ENCODE peak calls at places on chromosomes 3 and 15, in ten cellular contexts. A is natural killer cell, Z is uterus, L is cardiac fibroblast, C is neural crest cell, E is astrocyte of the spinal cord, B is endodermal cell, X is GM13976, G is suprapubic skin, T is bronchial epithelial cell. F is an unnamed sample.
A peak's percentile ranks its signal among the peaks of the same experiment; 100 is the strongest.

GRCh38 chr3:162498626-162499025 is 1002.0 kb downstream of the OTOL1 start:
- DNase-seq in C (no peak), B (no peak), A (no peak), X (no peak), G (no peak), Z (no peak), L (no peak), E (no peak), T (no peak), F (no peak)

GRCh38 chr3:148077318-148077923 is 620.3 kb upstream of the AGTR1 start:
- DNase-seq in Z (no peak), C (no peak), T (peak; percentile 37), X (peak; percentile 9), A (no peak), B (no peak), E (peak; percentile 70), G (no peak), L (peak; percentile 49), F (no peak)

GRCh38 chr3:128949158-128949557 is 44.7 kb downstream of the CFAP92 start:
- DNase-seq in G (no peak), B (no peak), A (no peak), T (no peak), Z (no peak), E (no peak), C (no peak), L (no peak), X (no peak), F (no peak)

GRCh38 chr3:15502616-15503015 is 18.9 kb downstream of the COLQ start:
- DNase-seq in A (no peak), E (no peak), Z (no peak), X (no peak), C (no peak), G (no peak), L (no peak), B (no peak), T (no peak), F (no peak)

GRCh38 chr15:52503788-52504496 is 24.7 kb downstream of the MYO5A start:
- DNase-seq in C (no peak), L (peak; percentile 24), G (no peak), A (no peak), E (peak; percentile 41), X (peak; percentile 47), T (peak; percentile 79), B (no peak), Z (no peak), F (no peak)

GRCh38 chr3:182226995-182227394 is 515.3 kb downstream of the SOX2 start:
- DNase-seq in G (no peak), T (peak; percentile 31), Z (no peak), B (no peak), L (no peak), X (no peak), C (no peak), A (no peak), E (no peak), F (no peak)

GRCh38 chr3:137468446-137468845 is 295.7 kb upstream of the SOX14 start:
- DNase-seq in X (no peak), G (no peak), Z (no peak), T (no peak), A (no peak), L (no peak), E (no peak), B (no peak), C (no peak), F (no peak)

GRCh38 chr15:30827625-30828303 is 76.0 kb upstream of the FAN1 start:
- DNase-seq in B (no peak), C (no peak), A (no peak), X (no peak), Z (no peak), T (no peak), L (no peak), E (peak; percentile 3), G (no peak), F (no peak)

GRCh38 chr15:99251436-99251821 is at the start of gene LRRC28:
- DNase-seq in C (no peak), X (no peak), T (no peak), G (no peak), E (no peak), L (no peak), B (no peak), A (no peak), Z (no peak), F (no peak)

GRCh38 chr3:172522871-172523818 is at the start of gene TNFSF10:
- DNase-seq in A (peak; percentile 44), E (no peak), T (peak; percentile 81), C (peak; percentile 2), B (peak; percentile 64), Z (peak; percentile 62), X (peak; percentile 75), G (peak; percentile 83), L (no peak), F (no peak)

GRCh38 chr3:125220681-125221429 is 8.3 kb upstream of the SLC12A8 start:
- DNase-seq in G (no peak), Z (no peak), A (no peak), X (no peak), B (peak; percentile 47), C (no peak), T (no peak), L (peak; percentile 20), E (no peak), F (no peak)

GRCh38 chr15:90618330-90619136 is 88.8 kb downstream of the CRTC3 start:
- DNase-seq in T (no peak), A (no peak), B (no peak), E (no peak), Z (no peak), G (no peak), X (no peak), C (no peak), L (no peak), F (no peak)

GRCh38 chr3:193389335-193389734 is 10.8 kb upstream of the ATP13A5 start:
- DNase-seq in L (no peak), A (no peak), Z (no peak), T (no peak), G (no peak), C (no peak), E (no peak), X (no peak), B (no peak), F (no peak)

GRCh38 chr3:184181596-184181995 is 4.4 kb upstream of the ABCF3 start:
- DNase-seq in L (no peak), E (no peak), Z (no peak), B (no peak), T (no peak), C (no peak), G (no peak), A (no peak), X (no peak), F (no peak)

GRCh38 chr3:11640009-11640673 is 3.6 kb downstream of the VGLL4 start:
- DNase-seq in B (no peak), L (no peak), Z (no peak), G (no peak), E (no peak), C (no peak), X (no peak), T (no peak), A (no peak), F (no peak)

GRCh38 chr3:54320376-54320775 is 198.0 kb downstream of the CACNA2D3 start:
- DNase-seq in C (no peak), G (no peak), E (no peak), A (no peak), X (no peak), B (no peak), Z (no peak), L (peak; percentile 12), T (no peak), F (no peak)

GRCh38 chr3:149299938-149300791 is 33.3 kb downstream of the TM4SF18 start:
- DNase-seq in L (peak; percentile 93), B (no peak), E (peak; percentile 95), T (peak; percentile 100), Z (peak; percentile 32), C (no peak), A (no peak), G (no peak), X (no peak), F (no peak)

DNA sequence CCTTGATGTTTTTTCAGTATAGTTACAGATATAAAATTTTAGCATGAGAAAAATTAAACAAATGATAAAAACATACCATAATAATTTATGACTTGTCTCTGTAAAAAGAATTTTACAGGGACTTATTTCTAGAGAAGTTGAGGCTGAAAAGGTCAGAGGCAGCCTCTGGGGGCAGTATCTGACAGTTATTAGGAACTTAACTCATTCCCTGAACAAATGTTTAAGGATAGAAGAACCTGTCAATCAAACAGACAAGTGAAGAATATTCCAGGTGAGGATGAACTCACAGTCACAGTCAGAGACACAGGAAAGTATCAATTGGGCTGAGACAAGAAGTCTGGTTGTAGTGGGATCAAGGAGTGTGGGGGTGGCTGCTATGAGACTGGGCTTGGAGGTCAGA is 7.3 kb downstream of the MYLK start:
- DNase-seq in A (no peak), B (peak; percentile 53), Z (no peak), G (no peak), X (no peak), L (no peak), C (no peak), E (no peak), T (no peak), F (no peak)
- TF ChIP-seq CTCF in A (no peak), B (peak; percentile 80), Z (no peak), G (no peak), X (no peak), L (peak; percentile 7), C (peak; percentile 54), E (no peak), T (peak; percentile 10), F (no peak)

GRCh38 chr3:60839242-60839641 is 412.0 kb downstream of the FHIT start:
- DNase-seq in A (no peak), L (no peak), E (no peak), X (no peak), C (no peak), T (peak; percentile 9), Z (no peak), G (no peak), B (peak; percentile 53), F (no peak)
- TF ChIP-seq CTCF in A (no peak), L (no peak), E (no peak), X (no peak), C (no peak), T (peak; percentile 1), Z (no peak), G (no peak), B (peak; percentile 29), F (no peak)

GRCh38 chr3:122774564-122774963 is 19.1 kb downstream of the HSPBAP1 start:
- DNase-seq in X (peak; percentile 16), Z (no peak), G (no peak), A (no peak), E (no peak), L (no peak), C (no peak), B (no peak), T (peak; percentile 65), F (no peak)
- TF ChIP-seq CTCF in X (no peak), Z (no peak), G (no peak), A (no peak), E (no peak), L (no peak), C (no peak), B (peak; percentile 43), T (no peak), F (no peak)

DNA sequence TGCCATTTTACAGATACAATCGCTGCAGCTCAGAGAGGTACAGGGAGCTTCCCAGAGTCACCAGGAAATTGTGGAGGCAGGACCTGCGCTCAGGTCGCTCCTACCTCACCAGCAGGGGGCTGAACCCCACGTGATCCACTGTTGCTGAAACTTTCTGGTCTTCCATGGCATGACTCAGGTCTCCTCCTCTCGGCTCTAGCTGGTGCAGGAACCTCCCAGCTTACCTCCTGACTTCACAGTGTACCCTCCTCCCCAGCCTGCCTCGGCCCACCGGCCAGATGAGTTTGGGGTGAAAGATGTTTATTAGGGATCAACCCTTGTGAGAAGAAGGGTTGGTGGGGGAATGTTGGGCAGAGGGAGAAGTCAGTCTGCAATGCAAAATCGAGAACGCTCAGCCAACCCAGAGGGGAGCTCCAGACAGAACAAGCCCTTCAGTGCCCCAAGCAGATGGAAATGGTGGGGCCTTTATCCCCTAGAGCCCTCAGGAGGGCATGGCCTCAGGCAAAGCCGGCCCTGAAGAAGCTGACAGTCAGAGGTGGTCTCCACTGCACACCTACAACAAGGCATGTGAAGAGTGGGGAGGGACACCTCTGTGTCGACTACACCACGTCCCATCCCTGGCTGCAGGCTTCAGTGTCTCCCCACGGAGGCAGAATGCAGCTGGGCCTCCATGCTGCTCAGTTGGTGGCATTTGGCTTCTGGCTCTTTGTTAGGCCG is 118.6 kb upstream of the PRR20G start:
- DNase-seq in T (peak; percentile 52), A (no peak), G (peak; percentile 44), E (no peak), B (peak; percentile 78), X (no peak), C (no peak), L (no peak), Z (no peak), F (no peak)
- TF ChIP-seq CTCF in T (peak; percentile 52), A (no peak), G (no peak), E (no peak), B (peak; percentile 63), X (no peak), C (peak; percentile 44), L (peak; percentile 18), Z (no peak), F (no peak)